ENCODE peak calls at places on chromosomes 13 and 19, in ten cellular contexts. R is cardiac fibroblast, I is OCI-LY7, W is endothelial cell of umbilical vein, M is ovary, V is dorsolateral prefrontal cortex, K is AG04449, X is WERI-Rb-1, Y is heart right ventricle, U is astrocyte. F is an unnamed sample.

GRCh38 chr13:108346376-108346775 is 76.9 kb downstream of the TNFSF13B start:
- DNase-seq in R (no peak), I (no peak), W (no peak), M (no peak), V (no peak), K (no peak), X (no peak), Y (no peak), U (no peak), F (no peak)

GRCh38 chr19:43820098-43820860 is 6.8 kb upstream of the ZNF283 start:
- DNase-seq in R (peak; percentile 66), I (no peak), W (peak; percentile 20), M (no peak), V (peak; percentile 66), K (no peak), X (peak; percentile 68), Y (peak; percentile 52), U (peak; percentile 35), F (no peak)

GRCh38 chr13:81639984-81640582 is 1299.2 kb upstream of the SPRY2 start:
- DNase-seq in R (no peak), I (peak; percentile 1), W (no peak), M (no peak), V (no peak), K (no peak), X (peak; percentile 9), Y (no peak), U (no peak), F (no peak)

GRCh38 chr19:48844472-48844871 is 8.2 kb upstream of the HSD17B14 start:
- DNase-seq in R (peak; percentile 59), I (no peak), W (peak; percentile 35), M (no peak), V (no peak), K (no peak), X (no peak), Y (no peak), U (peak; percentile 42), F (no peak)

GRCh38 chr13:104571161-104571889 is 1505.1 kb upstream of the SLC10A2 start:
- DNase-seq in R (peak; percentile 94), I (no peak), W (peak; percentile 89), M (peak; percentile 18), V (peak; percentile 93), K (peak; percentile 45), X (peak; percentile 90), Y (no peak), U (peak; percentile 96), F (peak; percentile 25)

GRCh38 chr19:10419646-10420443 is 493 bp upstream of the PDE4A start:
- DNase-seq in R (peak; percentile 61), I (peak; percentile 97), W (no peak), M (no peak), V (peak; percentile 72), K (no peak), X (peak; percentile 99), Y (no peak), U (peak; percentile 68), F (peak; percentile 73)

GRCh38 chr13:29903524-29903923 is 53.1 kb upstream of the UBL3 start:
- DNase-seq in R (no peak), I (no peak), W (no peak), M (no peak), V (no peak), K (no peak), X (no peak), Y (no peak), U (no peak), F (no peak)

GRCh38 chr19:3936506-3937442 is 3.9 kb downstream of the NMRK2 start:
- DNase-seq in R (no peak), I (no peak), W (no peak), M (no peak), V (no peak), K (no peak), X (no peak), Y (no peak), U (no peak), F (no peak)

GRCh38 chr13:49052801-49053200 is 77.1 kb downstream of the FNDC3A start:
- DNase-seq in R (peak; percentile 70), I (no peak), W (no peak), M (no peak), V (no peak), K (no peak), X (no peak), Y (no peak), U (peak; percentile 21), F (no peak)

GRCh38 chr19:6753178-6754031 is 13.8 kb downstream of the SH2D3A start:
- DNase-seq in R (peak; percentile 73), I (peak; percentile 99), W (peak; percentile 82), M (peak; percentile 88), V (no peak), K (no peak), X (peak; percentile 53), Y (peak; percentile 80), U (peak; percentile 39), F (peak; percentile 96)

GRCh38 chr19:6751189-6751588 is 11.7 kb downstream of the TRIP10 start:
- DNase-seq in R (no peak), I (no peak), W (no peak), M (no peak), V (no peak), K (no peak), X (no peak), Y (no peak), U (no peak), F (no peak)

GRCh38 chr19:6752257-6753177 is 13.0 kb downstream of the TRIP10 start:
- DNase-seq in R (no peak), I (no peak), W (no peak), M (peak; percentile 43), V (no peak), K (no peak), X (no peak), Y (no peak), U (no peak), F (no peak)

GRCh38 chr19:6754136-6754535 is 13.1 kb downstream of the SH2D3A start:
- DNase-seq in R (no peak), I (no peak), W (no peak), M (no peak), V (no peak), K (no peak), X (no peak), Y (no peak), U (no peak), F (no peak)

GRCh38 chr19:6750062-6750461 is 10.6 kb downstream of the TRIP10 start:
- DNase-seq in R (no peak), I (no peak), W (no peak), M (no peak), V (no peak), K (no peak), X (no peak), Y (peak; percentile 69), U (no peak), F (no peak)
- TF ChIP-seq CTCF in R (no peak), I (no peak), W (no peak), M (no peak), V (no peak), K (no peak), X (no peak), Y (no peak), U (no peak), F (no peak)

GRCh38 chr19:51330366-51330765 is 11.6 kb downstream of the VSIG10L start:
- DNase-seq in R (no peak), I (no peak), W (no peak), M (no peak), V (no peak), K (no peak), X (no peak), Y (no peak), U (no peak), F (no peak)
- H3K4me3 ChIP-seq in R (no peak overlapping the region), I (no peak overlapping the region), W (no peak overlapping the region), M (no peak overlapping the region), V (no peak overlapping the region), K (no peak overlapping the region), X (no peak overlapping the region), Y (no peak overlapping the region), U (no peak overlapping the region), F (no peak overlapping the region)

DNA sequence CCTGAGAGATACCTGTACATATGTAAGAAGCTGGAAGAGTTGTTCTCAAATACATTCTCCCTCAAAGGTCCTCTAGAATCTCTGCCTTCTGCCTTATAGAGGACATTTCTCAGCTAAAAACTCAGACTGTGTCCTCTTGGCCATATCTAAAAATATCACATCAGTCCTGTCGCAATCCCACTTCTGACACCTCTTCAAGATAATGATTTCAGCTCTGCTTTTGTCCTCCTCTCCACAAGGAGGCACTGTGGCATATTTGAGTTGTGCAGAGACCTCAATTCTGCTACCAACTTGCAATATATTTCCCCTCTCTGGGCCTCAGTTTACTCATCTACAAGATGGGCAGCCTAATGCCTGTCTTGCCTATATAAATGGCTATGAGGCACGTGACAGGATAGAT is 16.6 kb downstream of the ADAMTS10 start:
- DNase-seq in R (no peak), I (no peak), W (no peak), M (no peak), V (no peak), K (no peak), X (no peak), Y (no peak), U (no peak), F (no peak)
- TF ChIP-seq CTCF in R (peak; percentile 19), I (peak; percentile 39), W (no peak), M (no peak), V (no peak), K (no peak), X (peak; percentile 47), Y (peak; percentile 28), U (peak; percentile 14), F (no peak)

GRCh38 chr19:18594824-18595373 is 6.3 kb downstream of the REX1BD start:
- DNase-seq in R (no peak), I (no peak), W (no peak), M (peak; percentile 45), V (no peak), K (no peak), X (peak; percentile 48), Y (no peak), U (no peak), F (no peak)

GRCh38 chr19:18593367-18594095 is 4.9 kb downstream of the REX1BD start:
- DNase-seq in R (no peak), I (peak; percentile 39), W (no peak), M (no peak), V (no peak), K (no peak), X (peak; percentile 7), Y (no peak), U (no peak), F (no peak)

GRCh38 chr19:18591735-18592385 is 3.3 kb downstream of the REX1BD start:
- DNase-seq in R (no peak), I (no peak), W (no peak), M (no peak), V (no peak), K (no peak), X (no peak), Y (no peak), U (no peak), F (no peak)

GRCh38 chr19:18596752-18597157 is 8.2 kb downstream of the REX1BD start:
- DNase-seq in R (peak; percentile 31), I (no peak), W (peak; percentile 34), M (peak; percentile 63), V (no peak), K (no peak), X (peak; percentile 93), Y (peak; percentile 60), U (no peak), F (peak; percentile 18)

DNA sequence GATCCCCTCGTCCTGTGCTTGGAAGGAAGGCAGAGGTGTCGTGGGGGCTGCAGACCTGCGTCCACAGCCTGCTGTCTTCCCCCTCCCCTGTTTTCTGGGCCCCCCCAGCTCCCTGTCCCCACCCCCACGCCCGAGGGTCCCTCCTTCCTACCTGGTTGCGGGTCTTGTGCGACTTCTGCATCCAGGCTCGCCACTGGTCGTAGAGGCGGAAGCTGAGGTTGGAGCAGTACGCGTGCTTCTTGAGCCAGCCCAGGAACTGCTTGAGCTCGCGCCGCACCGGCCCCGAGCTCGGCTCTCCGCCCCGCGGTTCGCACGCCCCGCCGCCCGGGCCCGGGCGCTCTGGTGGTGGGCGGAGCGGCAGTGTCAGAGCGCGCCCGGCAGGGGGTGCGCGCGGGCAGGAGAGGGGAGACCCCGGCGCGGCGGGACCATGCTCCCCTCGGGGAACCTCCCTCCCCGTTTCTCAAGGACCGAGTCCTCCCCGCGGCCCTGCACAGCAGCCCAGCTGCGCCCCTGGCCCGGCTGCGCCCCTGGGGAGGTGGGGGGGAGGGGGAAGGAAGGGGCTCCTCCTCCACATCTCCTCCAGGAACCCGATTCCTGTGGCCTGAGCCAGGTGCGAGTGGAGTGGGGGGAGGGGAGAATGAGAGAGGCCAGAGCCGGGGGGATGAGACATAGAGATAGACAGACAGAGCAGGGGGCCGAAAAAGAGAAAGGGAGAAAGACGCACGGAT is 5.7 kb downstream of the REX1BD start:
- DNase-seq in R (peak; percentile 68), I (peak; percentile 89), W (peak; percentile 80), M (peak; percentile 88), V (peak; percentile 15), K (no peak), X (peak; percentile 75), Y (peak; percentile 80), U (peak; percentile 59), F (peak; percentile 76)
- H3K4me3 ChIP-seq in R (peak overlapping the region; percentile 27), I (peak overlapping the region; percentile 62), W (peak overlapping the region; percentile 14), M (peak overlapping the region; percentile 25), V (peak overlapping the region; percentile 48), K (peak overlapping the region; percentile 48), X (peak overlapping the region; percentile 47), Y (peak overlapping the region; percentile 42), U (peak overlapping the region; percentile 10), F (peak overlapping the region; percentile 35)